ENCODE peak calls at places on chromosomes 2 and 18, in ten cellular contexts. One of them, this sample, is unnamed.

GRCh38 chr18:27298215-27298804 is 113.2 kb upstream of the CHST9 start:
- DNase-seq in Peyer's patch: no peak
- DNase-seq in fibroblast of mammary gland: no peak
- DNase-seq in spleen: no peak
- DNase-seq in upper lobe of left lung: no peak
- DNase-seq in CD8-positive, alpha-beta T cell: no peak
- DNase-seq in GM23338: peak
- DNase-seq in hepatocyte: peak
- DNase-seq in A549: no peak
- DNase-seq in OCI-LY7: no peak
- DNase-seq in this sample: no peak

GRCh38 chr18:75210274-75211001 is at the start of gene TSHZ1:
- DNase-seq in OCI-LY7: peak
- DNase-seq in GM23338: peak
- DNase-seq in fibroblast of mammary gland: peak
- DNase-seq in spleen: no peak
- DNase-seq in A549: peak
- DNase-seq in hepatocyte: peak
- DNase-seq in CD8-positive, alpha-beta T cell: peak
- DNase-seq in upper lobe of left lung: no peak
- DNase-seq in Peyer's patch: no peak
- DNase-seq in this sample: peak

GRCh38 chr2:126736133-126736874 is 80.3 kb downstream of the GYPC start:
- DNase-seq in hepatocyte: peak
- DNase-seq in spleen: no peak
- DNase-seq in GM23338: no peak
- DNase-seq in upper lobe of left lung: no peak
- DNase-seq in A549: no peak
- DNase-seq in fibroblast of mammary gland: no peak
- DNase-seq in Peyer's patch: no peak
- DNase-seq in OCI-LY7: no peak
- DNase-seq in CD8-positive, alpha-beta T cell: peak
- DNase-seq in this sample: peak

GRCh38 chr18:9696701-9697100 is 11.4 kb upstream of the RAB31 start:
- DNase-seq in hepatocyte: no peak
- DNase-seq in spleen: no peak
- DNase-seq in CD8-positive, alpha-beta T cell: no peak
- DNase-seq in GM23338: no peak
- DNase-seq in fibroblast of mammary gland: no peak
- DNase-seq in Peyer's patch: no peak
- DNase-seq in OCI-LY7: no peak
- DNase-seq in A549: no peak
- DNase-seq in upper lobe of left lung: no peak
- DNase-seq in this sample: no peak

GRCh38 chr2:33129661-33130447 is 183.1 kb downstream of the LTBP1 start:
- DNase-seq in spleen: no peak
- DNase-seq in A549: no peak
- DNase-seq in CD8-positive, alpha-beta T cell: no peak
- DNase-seq in GM23338: no peak
- DNase-seq in Peyer's patch: no peak
- DNase-seq in OCI-LY7: no peak
- DNase-seq in hepatocyte: no peak
- DNase-seq in fibroblast of mammary gland: no peak
- DNase-seq in upper lobe of left lung: no peak
- DNase-seq in this sample: peak

GRCh38 chr18:34633368-34633767 is 76.7 kb upstream of the DTNA start:
- DNase-seq in fibroblast of mammary gland: no peak
- DNase-seq in spleen: no peak
- DNase-seq in A549: no peak
- DNase-seq in CD8-positive, alpha-beta T cell: no peak
- DNase-seq in GM23338: no peak
- DNase-seq in upper lobe of left lung: no peak
- DNase-seq in Peyer's patch: no peak
- DNase-seq in hepatocyte: no peak
- DNase-seq in OCI-LY7: no peak
- DNase-seq in this sample: no peak

GRCh38 chr18:77702686-77703085 is 453.0 kb downstream of the GALR1 start:
- DNase-seq in Peyer's patch: no peak
- DNase-seq in upper lobe of left lung: no peak
- DNase-seq in A549: peak
- DNase-seq in CD8-positive, alpha-beta T cell: no peak
- DNase-seq in fibroblast of mammary gland: peak
- DNase-seq in spleen: no peak
- DNase-seq in GM23338: peak
- DNase-seq in OCI-LY7: peak
- DNase-seq in hepatocyte: peak
- DNase-seq in this sample: peak

GRCh38 chr2:168530980-168531379 is 74.9 kb downstream of the CERS6 start:
- DNase-seq in Peyer's patch: no peak
- DNase-seq in spleen: no peak
- DNase-seq in OCI-LY7: no peak
- DNase-seq in A549: no peak
- DNase-seq in CD8-positive, alpha-beta T cell: no peak
- DNase-seq in GM23338: no peak
- DNase-seq in fibroblast of mammary gland: peak
- DNase-seq in hepatocyte: no peak
- DNase-seq in upper lobe of left lung: no peak
- DNase-seq in this sample: peak

GRCh38 chr2:45918816-45919655 is 267.6 kb downstream of the PRKCE start:
- DNase-seq in A549: no peak
- DNase-seq in OCI-LY7: no peak
- DNase-seq in hepatocyte: no peak
- DNase-seq in spleen: no peak
- DNase-seq in Peyer's patch: no peak
- DNase-seq in CD8-positive, alpha-beta T cell: no peak
- DNase-seq in upper lobe of left lung: no peak
- DNase-seq in fibroblast of mammary gland: no peak
- DNase-seq in GM23338: no peak
- DNase-seq in this sample: no peak

GRCh38 chr2:221372156-221372870 is 199.8 kb downstream of the EPHA4 start:
- DNase-seq in hepatocyte: no peak
- DNase-seq in A549: no peak
- DNase-seq in OCI-LY7: no peak
- DNase-seq in Peyer's patch: no peak
- DNase-seq in fibroblast of mammary gland: no peak
- DNase-seq in spleen: no peak
- DNase-seq in CD8-positive, alpha-beta T cell: no peak
- DNase-seq in upper lobe of left lung: no peak
- DNase-seq in GM23338: peak
- DNase-seq in this sample: no peak
- TF ChIP-seq CTCF in hepatocyte: peak
- TF ChIP-seq CTCF in A549: no peak
- TF ChIP-seq CTCF in OCI-LY7: peak
- TF ChIP-seq CTCF in Peyer's patch: no peak
- TF ChIP-seq CTCF in fibroblast of mammary gland: peak
- TF ChIP-seq CTCF in spleen: no peak
- TF ChIP-seq CTCF in CD8-positive, alpha-beta T cell: no peak
- TF ChIP-seq CTCF in upper lobe of left lung: no peak
- TF ChIP-seq CTCF in GM23338: peak
- TF ChIP-seq CTCF in this sample: no peak

DNA sequence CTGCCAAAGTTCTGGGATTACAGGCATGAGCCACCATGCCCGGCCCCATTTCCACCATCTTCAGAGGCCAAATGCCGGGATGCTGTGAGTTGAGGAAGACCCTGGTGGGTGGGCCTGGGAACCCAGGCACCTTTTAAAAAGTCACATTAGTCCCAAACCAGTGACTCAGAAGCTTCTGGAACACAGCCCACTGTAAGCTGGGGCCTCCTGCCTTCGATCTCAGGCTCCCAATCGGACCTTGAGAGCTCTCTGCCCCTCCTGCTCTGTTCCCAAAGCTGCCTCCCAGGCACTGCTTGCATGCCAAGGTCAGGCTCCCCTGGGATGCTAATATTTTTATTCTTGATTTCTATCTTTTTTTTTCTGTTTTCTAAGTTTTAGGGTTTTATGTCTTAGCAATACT is 4.2 kb downstream of the ADCY3 start:
- DNase-seq in Peyer's patch: no peak
- DNase-seq in OCI-LY7: no peak
- DNase-seq in A549: no peak
- DNase-seq in hepatocyte: no peak
- DNase-seq in fibroblast of mammary gland: peak
- DNase-seq in spleen: peak
- DNase-seq in CD8-positive, alpha-beta T cell: no peak
- DNase-seq in upper lobe of left lung: no peak
- DNase-seq in GM23338: no peak
- DNase-seq in this sample: peak
- H3K4me3 ChIP-seq in Peyer's patch: no peak
- H3K4me3 ChIP-seq in OCI-LY7: no peak
- H3K4me3 ChIP-seq in A549: no peak
- H3K4me3 ChIP-seq in hepatocyte: no peak
- H3K4me3 ChIP-seq in fibroblast of mammary gland: no peak
- H3K4me3 ChIP-seq in spleen: no peak
- H3K4me3 ChIP-seq in CD8-positive, alpha-beta T cell: no peak
- H3K4me3 ChIP-seq in upper lobe of left lung: no peak
- H3K4me3 ChIP-seq in GM23338: no peak
- H3K4me3 ChIP-seq in this sample: no peak

GRCh38 chr2:57892920-57893319 is 153.7 kb upstream of the VRK2 start:
- DNase-seq in upper lobe of left lung: no peak
- DNase-seq in spleen: no peak
- DNase-seq in hepatocyte: no peak
- DNase-seq in CD8-positive, alpha-beta T cell: no peak
- DNase-seq in A549: no peak
- DNase-seq in fibroblast of mammary gland: no peak
- DNase-seq in OCI-LY7: no peak
- DNase-seq in Peyer's patch: no peak
- DNase-seq in GM23338: no peak
- DNase-seq in this sample: no peak

GRCh38 chr2:57893347-57893746 is 153.3 kb upstream of the VRK2 start:
- DNase-seq in Peyer's patch: no peak
- DNase-seq in GM23338: no peak
- DNase-seq in fibroblast of mammary gland: no peak
- DNase-seq in CD8-positive, alpha-beta T cell: no peak
- DNase-seq in upper lobe of left lung: no peak
- DNase-seq in spleen: no peak
- DNase-seq in OCI-LY7: no peak
- DNase-seq in A549: no peak
- DNase-seq in hepatocyte: no peak
- DNase-seq in this sample: no peak

GRCh38 chr2:57890993-57891688 is 155.5 kb upstream of the VRK2 start:
- DNase-seq in hepatocyte: no peak
- DNase-seq in upper lobe of left lung: no peak
- DNase-seq in A549: no peak
- DNase-seq in OCI-LY7: no peak
- DNase-seq in fibroblast of mammary gland: no peak
- DNase-seq in GM23338: no peak
- DNase-seq in CD8-positive, alpha-beta T cell: no peak
- DNase-seq in Peyer's patch: no peak
- DNase-seq in spleen: no peak
- DNase-seq in this sample: no peak

GRCh38 chr2:57893800-57894199 is 152.8 kb upstream of the VRK2 start:
- DNase-seq in Peyer's patch: no peak
- DNase-seq in fibroblast of mammary gland: no peak
- DNase-seq in GM23338: no peak
- DNase-seq in upper lobe of left lung: no peak
- DNase-seq in hepatocyte: no peak
- DNase-seq in spleen: no peak
- DNase-seq in A549: no peak
- DNase-seq in OCI-LY7: no peak
- DNase-seq in CD8-positive, alpha-beta T cell: no peak
- DNase-seq in this sample: no peak

DNA sequence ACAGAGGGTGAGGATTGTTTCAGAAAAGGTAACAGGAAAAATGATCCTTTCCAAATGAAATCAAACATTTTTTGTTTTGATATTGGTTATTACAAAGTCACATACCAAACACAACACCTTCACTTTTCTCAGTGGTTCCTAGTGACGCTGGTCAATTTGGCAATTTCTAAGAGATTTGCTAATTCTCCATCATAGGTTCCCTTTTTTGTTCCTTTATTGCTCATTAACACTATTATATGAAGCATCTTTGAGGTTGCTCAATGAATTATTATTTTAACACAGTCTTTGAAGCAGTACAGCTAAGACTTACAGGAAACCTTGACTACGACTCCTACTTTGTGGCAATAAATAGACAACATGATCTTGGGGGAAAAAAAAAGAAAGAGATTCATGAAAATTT is 152.3 kb upstream of the VRK2 start:
- DNase-seq in upper lobe of left lung: no peak
- DNase-seq in fibroblast of mammary gland: no peak
- DNase-seq in spleen: no peak
- DNase-seq in Peyer's patch: no peak
- DNase-seq in A549: no peak
- DNase-seq in hepatocyte: no peak
- DNase-seq in CD8-positive, alpha-beta T cell: no peak
- DNase-seq in OCI-LY7: no peak
- DNase-seq in GM23338: no peak
- DNase-seq in this sample: no peak
- TF ChIP-seq CTCF in upper lobe of left lung: no peak
- TF ChIP-seq CTCF in fibroblast of mammary gland: no peak
- TF ChIP-seq CTCF in spleen: no peak
- TF ChIP-seq CTCF in Peyer's patch: no peak
- TF ChIP-seq CTCF in A549: no peak
- TF ChIP-seq CTCF in hepatocyte: no peak
- TF ChIP-seq CTCF in CD8-positive, alpha-beta T cell: no peak
- TF ChIP-seq CTCF in OCI-LY7: no peak
- TF ChIP-seq CTCF in GM23338: no peak
- TF ChIP-seq CTCF in this sample: no peak

GRCh38 chr2:3533836-3534235 is 14.5 kb upstream of the ADI1 start:
- DNase-seq in hepatocyte: no peak
- DNase-seq in Peyer's patch: no peak
- DNase-seq in A549: no peak
- DNase-seq in fibroblast of mammary gland: no peak
- DNase-seq in OCI-LY7: no peak
- DNase-seq in CD8-positive, alpha-beta T cell: no peak
- DNase-seq in upper lobe of left lung: no peak
- DNase-seq in spleen: no peak
- DNase-seq in GM23338: no peak
- DNase-seq in this sample: no peak

GRCh38 chr2:3534251-3534814 is 15.0 kb upstream of the ADI1 start:
- DNase-seq in Peyer's patch: no peak
- DNase-seq in upper lobe of left lung: peak
- DNase-seq in OCI-LY7: no peak
- DNase-seq in A549: no peak
- DNase-seq in spleen: no peak
- DNase-seq in fibroblast of mammary gland: no peak
- DNase-seq in hepatocyte: no peak
- DNase-seq in GM23338: no peak
- DNase-seq in CD8-positive, alpha-beta T cell: no peak
- DNase-seq in this sample: no peak

GRCh38 chr2:3535794-3536681 is 16.7 kb upstream of the ADI1 start:
- DNase-seq in hepatocyte: peak
- DNase-seq in CD8-positive, alpha-beta T cell: no peak
- DNase-seq in GM23338: no peak
- DNase-seq in spleen: peak
- DNase-seq in upper lobe of left lung: peak
- DNase-seq in A549: no peak
- DNase-seq in fibroblast of mammary gland: peak
- DNase-seq in Peyer's patch: no peak
- DNase-seq in OCI-LY7: peak
- DNase-seq in this sample: peak

GRCh38 chr2:3536682-3537632 is 17.6 kb upstream of the ADI1 start:
- DNase-seq in Peyer's patch: no peak
- DNase-seq in GM23338: peak
- DNase-seq in OCI-LY7: peak
- DNase-seq in fibroblast of mammary gland: peak
- DNase-seq in CD8-positive, alpha-beta T cell: no peak
- DNase-seq in spleen: peak
- DNase-seq in hepatocyte: peak
- DNase-seq in upper lobe of left lung: peak
- DNase-seq in A549: peak
- DNase-seq in this sample: peak

DNA sequence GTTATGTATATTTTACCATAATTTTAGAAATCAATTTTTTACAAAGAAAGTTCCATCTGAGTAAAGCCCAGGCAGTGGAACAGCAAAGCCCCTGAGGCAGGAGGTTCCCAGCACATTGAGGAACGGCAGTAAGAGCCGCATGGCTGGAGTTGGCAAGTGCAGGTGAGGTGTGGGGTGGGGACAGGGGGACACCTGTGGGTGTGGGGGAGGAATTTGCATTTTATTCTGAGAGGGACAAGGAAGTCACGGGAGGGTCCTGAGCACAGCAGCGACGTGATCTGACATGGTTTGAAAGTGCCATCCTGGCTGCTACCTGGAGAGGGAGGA is 16.1 kb upstream of the ADI1 start:
- DNase-seq in hepatocyte: no peak
- DNase-seq in OCI-LY7: peak
- DNase-seq in spleen: no peak
- DNase-seq in CD8-positive, alpha-beta T cell: no peak
- DNase-seq in fibroblast of mammary gland: no peak
- DNase-seq in GM23338: no peak
- DNase-seq in Peyer's patch: no peak
- DNase-seq in upper lobe of left lung: no peak
- DNase-seq in A549: no peak
- DNase-seq in this sample: no peak
- H3K4me3 ChIP-seq in hepatocyte: no peak
- H3K4me3 ChIP-seq in OCI-LY7: peak
- H3K4me3 ChIP-seq in spleen: peak
- H3K4me3 ChIP-seq in CD8-positive, alpha-beta T cell: no peak
- H3K4me3 ChIP-seq in fibroblast of mammary gland: peak
- H3K4me3 ChIP-seq in GM23338: no peak
- H3K4me3 ChIP-seq in Peyer's patch: peak
- H3K4me3 ChIP-seq in upper lobe of left lung: no peak
- H3K4me3 ChIP-seq in A549: peak
- H3K4me3 ChIP-seq in this sample: peak